ENCODE peak calls at places on chromosomes 4 and X, in five cellular contexts. N is GM06990, T is epithelial cell of esophagus, P is fibroblast of lung, A is cardiac fibroblast. E is an unnamed sample.

GRCh38 chrX:133660356-133660755 is 245.1 kb upstream of the GPC4 start:
- DNase-seq in T (peak), A (peak), N (no peak), P (peak), E (no peak)

GRCh38 chrX:30888526-30889146 is 418 bp downstream of the TAB3 start:
- DNase-seq in N (peak), T (no peak), P (peak), A (peak), E (no peak)

GRCh38 chr4:120850048-120850599 is 72.4 kb downstream of the PRDM5 start:
- DNase-seq in N (no peak), P (peak), A (peak), T (no peak), E (no peak)

GRCh38 chrX:154056739-154057367 is 37.2 kb upstream of the IRAK1 start:
- DNase-seq in N (no peak), T (peak), A (peak), P (no peak), E (peak)

GRCh38 chr4:181301735-181302380 is 941.3 kb upstream of the TENM3 start:
- DNase-seq in T (peak), P (peak), A (peak), N (no peak), E (peak)

GRCh38 chrX:135416546-135416945 is 5.2 kb upstream of the SMIM10L2A start:
- DNase-seq in P (no peak), T (peak), N (no peak), A (no peak), E (no peak)

GRCh38 chr4:169253904-169254303 is 16.9 kb downstream of the SH3RF1 start:
- DNase-seq in T (peak), N (no peak), P (peak), A (peak), E (no peak)

GRCh38 chr4:163350672-163351071 is 7.0 kb downstream of the NPY5R start:
- DNase-seq in T (peak), N (no peak), P (no peak), A (no peak), E (no peak)

GRCh38 chr4:163137581-163137980 is 29.1 kb downstream of the NAF1 start:
- DNase-seq in T (no peak), N (no peak), P (no peak), A (no peak), E (no peak)

GRCh38 chr4:24266951-24267577 is 317.3 kb downstream of the DHX15 start:
- DNase-seq in A (peak), P (no peak), T (peak), N (no peak), E (no peak)

GRCh38 chrX:44343412-44343942 is at the start of gene EFHC2:
- DNase-seq in A (no peak), N (peak), T (peak), P (peak), E (no peak)

GRCh38 chr4:187541666-187542065 is 453.9 kb upstream of the ZFP42 start:
- DNase-seq in T (no peak), N (no peak), A (peak), P (no peak), E (no peak)

DNA sequence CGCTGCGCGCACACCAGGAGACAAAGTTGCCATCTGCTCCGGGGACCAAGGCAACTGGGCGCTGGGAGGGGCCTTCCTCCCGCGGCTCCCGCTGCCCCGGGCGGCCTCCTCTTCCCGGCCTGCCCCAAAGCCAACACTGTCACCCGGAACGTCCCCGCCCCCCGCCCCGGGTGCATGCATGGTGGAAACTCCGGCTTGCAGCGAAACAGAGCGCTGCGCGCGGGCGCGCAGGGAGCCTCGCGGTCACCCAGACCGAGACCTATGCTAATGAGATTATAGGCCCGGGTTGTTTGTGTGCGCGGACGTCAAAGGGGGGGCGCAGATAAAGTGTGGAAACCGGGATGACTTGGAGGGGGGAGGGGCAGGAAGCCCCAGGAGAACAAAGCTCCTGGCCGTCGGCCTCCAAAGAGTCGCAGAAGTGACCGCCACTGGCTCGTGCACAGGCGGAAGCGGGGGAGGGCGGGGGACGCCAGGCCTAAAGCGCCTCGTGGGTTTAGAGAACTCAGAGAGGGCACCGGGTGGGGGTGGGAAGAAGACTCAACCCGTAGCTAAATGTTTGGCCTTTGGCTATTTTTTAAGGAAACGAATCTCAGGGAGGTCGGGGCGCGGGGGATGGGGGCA is 88.8 kb downstream of the BCOR start:
- DNase-seq in A (peak), N (no peak), P (peak), T (no peak), E (no peak)
- H3K4me3 ChIP-seq in A (no peak), N (peak), P (no peak), T (no peak), E (no peak)

GRCh38 chr4:184287697-184288255 is 70.1 kb upstream of the ENPP6 start:
- DNase-seq in T (peak), P (peak), N (peak), A (peak), E (no peak)
- H3K4me3 ChIP-seq in T (no peak), P (no peak), N (peak), A (no peak), E (no peak)

GRCh38 chrX:77347572-77347971 is 99.6 kb upstream of the FGF16 start:
- DNase-seq in P (no peak), A (peak), N (no peak), T (peak), E (no peak)
- H3K4me3 ChIP-seq in P (no peak), A (no peak), N (no peak), T (no peak), E (no peak)

GRCh38 chrX:69614896-69615295 is 1.0 kb upstream of the EDA start:
- DNase-seq in P (no peak), A (no peak), T (no peak), N (no peak), E (no peak)

GRCh38 chrX:69615779-69616519 is at the start of gene EDA:
- DNase-seq in T (peak), N (peak), P (peak), A (peak), E (peak)

GRCh38 chrX:69618803-69619202 is 2.9 kb downstream of the EDA start:
- DNase-seq in N (peak), T (peak), P (peak), A (peak), E (no peak)

GRCh38 chrX:69615323-69615722 is 590 bp upstream of the EDA start:
- DNase-seq in A (no peak), N (no peak), T (no peak), P (no peak), E (no peak)

GRCh38 chrX:69616520-69617203 is 749 bp downstream of the EDA start:
- DNase-seq in N (peak), A (no peak), T (peak), P (no peak), E (no peak)
- H3K4me3 ChIP-seq in N (no peak), A (peak), T (peak), P (no peak), E (peak)

GRCh38 chr4:142404191-142404611 is 441.9 kb downstream of the INPP4B start:
- DNase-seq in A (peak), P (peak), T (peak), N (no peak), E (no peak)

GRCh38 chr4:142407569-142407968 is 438.5 kb downstream of the INPP4B start:
- DNase-seq in N (no peak), P (peak), T (peak), A (no peak), E (no peak)

GRCh38 chr4:142405021-142405991 is 440.8 kb downstream of the INPP4B start:
- DNase-seq in N (peak), T (peak), A (peak), P (peak), E (peak)

GRCh38 chr4:142406917-142407501 is 439.1 kb downstream of the INPP4B start:
- DNase-seq in P (no peak), N (no peak), A (peak), T (peak), E (peak)

GRCh38 chr4:142406051-142406549 is 440.0 kb downstream of the INPP4B start:
- DNase-seq in T (peak), P (peak), N (peak), A (peak), E (no peak)
- H3K4me3 ChIP-seq in T (peak), P (no peak), N (no peak), A (peak), E (no peak)

GRCh38 chrX:120751683-120752082 is 121.8 kb upstream of the C1GALT1C1 start:
- DNase-seq in N (no peak), T (no peak), A (no peak), P (no peak), E (no peak)
- H3K4me3 ChIP-seq in N (no peak), T (no peak), A (no peak), P (no peak), E (no peak)

E was measured in Jurkat, Clone E6-1.